ENCODE peak calls at places on chromosomes 13 and 19, in five cellular contexts. L is SK-N-SH, X is K562, N is GM12878, S is H1. Y is an unnamed sample.

GRCh38 chr13:100235311-100235901 is 146.5 kb downstream of the PCCA start:
- DNase-seq in L (peak), X (peak), N (no peak), S (no peak), Y (peak)

GRCh38 chr13:49567501-49567900 is 17.9 kb downstream of the RCBTB1 start:
- DNase-seq in L (no peak), X (no peak), N (no peak), S (no peak), Y (no peak)

GRCh38 chr19:54299126-54299498 is 13.9 kb downstream of the LILRA5 start:
- DNase-seq in X (no peak), S (no peak), L (no peak), N (no peak), Y (peak)

GRCh38 chr19:52415711-52416110 is 13.2 kb upstream of the ZNF534 start:
- DNase-seq in S (no peak), L (no peak), X (no peak), N (no peak), Y (no peak)

GRCh38 chr13:113862766-113863510 is 938 bp downstream of the GAS6 start:
- DNase-seq in S (no peak), X (peak), L (peak), N (no peak), Y (no peak)

GRCh38 chr19:34274827-34275625 is 20.7 kb downstream of the GARRE1 start:
- DNase-seq in X (no peak), S (no peak), L (no peak), N (no peak), Y (no peak)

GRCh38 chr13:79637086-79637763 is 156.3 kb downstream of the NDFIP2 start:
- DNase-seq in N (no peak), S (no peak), X (no peak), L (no peak), Y (no peak)

GRCh38 chr19:1874554-1875185 is 10.6 kb downstream of the ABHD17A start:
- DNase-seq in L (no peak), N (no peak), S (no peak), X (no peak), Y (peak)

GRCh38 chr13:113564331-113565023 is 20.1 kb upstream of the TFDP1 start:
- DNase-seq in X (no peak), L (no peak), N (no peak), S (no peak), Y (no peak)

GRCh38 chr19:17348700-17349099 is 11.3 kb downstream of the GTPBP3 start:
- DNase-seq in N (no peak), L (peak), S (peak), X (peak), Y (no peak)

GRCh38 chr13:75181906-75182305 is 300.1 kb downstream of the TBC1D4 start:
- DNase-seq in L (no peak), S (no peak), N (no peak), X (no peak), Y (no peak)

GRCh38 chr13:22195726-22196125 is 524.9 kb downstream of the FGF9 start:
- DNase-seq in X (no peak), L (no peak), S (no peak), N (no peak), Y (no peak)

GRCh38 chr19:47863514-47863936 is 4.5 kb downstream of the TPRX2 start:
- DNase-seq in L (peak), X (peak), N (no peak), S (peak), Y (peak)

GRCh38 chr13:80873589-80873988 is 532.7 kb upstream of the SPRY2 start:
- DNase-seq in S (no peak), X (no peak), L (no peak), N (peak), Y (peak)

GRCh38 chr13:46665243-46665629 is 112.3 kb downstream of the LRCH1 start:
- DNase-seq in X (no peak), L (no peak), N (no peak), S (no peak), Y (no peak)

GRCh38 chr19:16070366-16070990 is 5.8 kb upstream of the TPM4 start:
- DNase-seq in X (peak), S (no peak), N (no peak), L (no peak), Y (peak)

GRCh38 chr13:43033038-43033437 is 9.7 kb downstream of the DNAJC15 start:
- DNase-seq in S (no peak), L (no peak), X (no peak), N (no peak), Y (no peak)

GRCh38 chr19:45553464-45553863 is 31.1 kb downstream of the OPA3 start:
- DNase-seq in X (peak), L (no peak), S (peak), N (no peak), Y (no peak)

GRCh38 chr19:13025819-13026477 is 30.7 kb downstream of the NFIX start:
- DNase-seq in L (no peak), X (no peak), S (no peak), N (no peak), Y (no peak)

GRCh38 chr19:29630661-29631060 is 24.6 kb downstream of the POP4 start:
- DNase-seq in N (no peak), L (peak), X (no peak), S (no peak), Y (no peak)

GRCh38 chr19:35928507-35928906 is 7.7 kb upstream of the LRFN3 start:
- DNase-seq in S (no peak), N (no peak), X (no peak), L (no peak), Y (no peak)

GRCh38 chr13:110634558-110634957 is 19.2 kb downstream of the NAXD start:
- DNase-seq in S (no peak), X (no peak), L (no peak), N (no peak), Y (no peak)

GRCh38 chr13:48580886-48581285 is 48.0 kb upstream of the RCBTB2 start:
- DNase-seq in X (no peak), L (no peak), N (no peak), S (no peak), Y (no peak)

GRCh38 chr13:36709136-36709895 is 35.5 kb downstream of the SERTM1 start:
- DNase-seq in S (no peak), N (no peak), L (no peak), X (no peak), Y (no peak)

GRCh38 chr13:23323946-23324709 is 109.4 kb downstream of the SACS start:
- DNase-seq in L (no peak), N (no peak), X (no peak), S (no peak), Y (no peak)

GRCh38 chr19:8831832-8832131 is 322 bp downstream of the ZNF558 start:
- DNase-seq in N (no peak), L (no peak), X (no peak), S (no peak), Y (no peak)

GRCh38 chr13:71285700-71286099 is 581.3 kb downstream of the DACH1 start:
- DNase-seq in X (no peak), N (no peak), L (no peak), S (no peak), Y (no peak)

GRCh38 chr19:13932911-13933393 is 5.3 kb downstream of the PODNL1 start:
- DNase-seq in N (no peak), X (no peak), S (no peak), L (peak), Y (no peak)

GRCh38 chr13:100536643-100537180 is 51.9 kb downstream of the GGACT start:
- DNase-seq in N (no peak), L (no peak), S (no peak), X (no peak), Y (no peak)

GRCh38 chr19:6521718-6522646 is 8.8 kb upstream of the TNFSF9 start:
- DNase-seq in S (no peak), L (no peak), X (peak), N (peak), Y (no peak)

GRCh38 chr19:51131780-51132680 is 7.3 kb downstream of the SIGLEC9 start:
- DNase-seq in L (peak), X (peak), N (no peak), S (no peak), Y (peak)

GRCh38 chr13:94704347-94705080 is 7.8 kb downstream of the SOX21 start:
- DNase-seq in L (peak), S (no peak), N (no peak), X (no peak), Y (no peak)

GRCh38 chr13:45292176-45292575 is 48.8 kb downstream of the TPT1 start:
- DNase-seq in L (no peak), S (no peak), X (no peak), N (no peak), Y (no peak)

DNA sequence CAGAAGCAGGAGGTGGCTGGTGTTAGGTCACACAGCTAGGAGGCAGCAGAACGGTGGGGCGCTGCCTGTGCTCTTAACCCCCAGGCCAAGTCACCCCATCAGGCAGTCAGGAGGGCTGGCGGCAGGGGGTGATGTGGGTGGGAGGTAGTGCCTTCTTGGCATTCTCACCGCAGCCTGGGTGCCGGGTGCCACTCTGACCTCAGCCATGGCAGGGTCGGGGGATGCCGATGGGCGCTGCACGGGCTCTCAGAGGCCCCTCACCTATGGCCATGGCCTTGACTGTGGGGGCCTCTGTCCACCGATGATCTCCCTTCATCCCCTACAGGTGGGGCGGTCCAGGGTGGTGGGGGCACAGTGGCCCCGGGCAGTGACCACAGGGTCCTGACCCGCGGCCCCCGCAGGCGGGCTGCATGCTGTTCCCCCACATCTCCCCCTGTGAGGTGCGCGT is 5.6 kb downstream of the PTOV1 start:
- DNase-seq in N (no peak), L (peak), X (no peak), S (no peak), Y (no peak)
- TF ChIP-seq GABPA in N (no peak), L (no peak), X (no peak), S (no peak), Y (no peak)

DNA sequence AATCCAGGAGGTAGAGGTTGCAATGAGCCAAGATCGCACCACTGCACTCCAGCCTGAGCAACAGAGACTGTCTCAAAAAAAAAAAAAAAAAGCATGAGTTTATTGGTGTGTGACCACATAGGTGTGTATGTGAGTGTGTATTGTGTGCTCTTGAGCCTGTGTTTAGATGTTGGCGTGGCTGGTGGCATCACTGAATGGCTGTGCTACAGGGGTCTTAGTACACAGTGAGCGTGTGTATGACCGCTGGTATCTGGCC is 2.5 kb downstream of the SLC1A5 start:
- DNase-seq in X (no peak), N (no peak), S (no peak), L (no peak), Y (no peak)
- TF ChIP-seq GABPA in X (no peak), N (no peak), S (no peak), L (no peak), Y (no peak)

DNA sequence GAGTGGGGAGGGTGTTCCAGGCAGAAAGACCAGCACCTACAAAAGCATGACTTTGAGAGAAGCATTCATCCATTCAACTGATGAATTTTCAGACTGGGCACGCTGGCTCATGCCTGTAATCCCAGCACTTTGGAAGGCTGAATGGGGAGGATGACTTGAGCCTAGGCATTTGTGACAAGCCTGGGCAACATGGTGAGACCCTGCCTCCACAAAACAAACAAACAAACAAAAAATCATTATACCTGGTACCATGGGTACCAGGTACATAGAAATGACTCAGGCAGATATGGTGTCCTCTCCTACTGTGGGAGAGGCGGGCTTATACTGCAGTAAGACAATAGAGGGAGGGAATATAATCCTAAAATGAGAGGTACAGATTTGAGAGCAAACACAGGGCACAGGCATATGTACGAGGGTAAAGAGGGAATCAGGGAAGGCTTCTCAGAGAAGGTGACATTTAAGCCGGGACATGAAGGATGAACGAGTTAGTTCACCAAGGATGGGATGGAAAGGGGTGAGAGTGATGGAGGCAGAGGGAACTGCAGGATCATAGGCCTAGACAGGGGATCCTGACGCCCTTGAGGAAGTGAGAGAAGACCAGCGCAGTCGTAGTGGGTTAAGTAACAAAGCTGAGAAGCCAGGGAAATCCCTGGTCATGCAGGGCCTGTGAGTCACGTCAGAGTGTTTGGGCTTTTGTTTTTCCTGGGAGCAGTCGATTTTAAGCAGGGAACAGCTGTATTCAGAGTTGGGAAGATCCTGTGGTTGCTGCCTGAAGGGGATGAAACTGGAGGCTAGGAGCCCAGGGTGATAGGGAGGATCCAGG is 2.9 kb downstream of the CYP2S1 start:
- DNase-seq in X (no peak), S (no peak), L (no peak), N (no peak), Y (no peak)
- TF ChIP-seq GABPA in X (no peak), S (no peak), L (no peak), N (no peak), Y (no peak)

GRCh38 chr13:108572782-108573211 is 56.6 kb upstream of the MYO16 start:
- DNase-seq in S (no peak), X (peak), N (no peak), L (no peak), Y (no peak)

GRCh38 chr13:108573455-108573854 is 56.0 kb upstream of the MYO16 start:
- DNase-seq in S (no peak), N (no peak), X (no peak), L (no peak), Y (no peak)

GRCh38 chr13:108575430-108575829 is 54.0 kb upstream of the MYO16 start:
- DNase-seq in X (no peak), N (peak), L (no peak), S (no peak), Y (no peak)

GRCh38 chr13:108574856-108575255 is 54.6 kb upstream of the MYO16 start:
- DNase-seq in X (no peak), N (no peak), L (no peak), S (no peak), Y (no peak)
- TF ChIP-seq GABPA in X (no peak), N (no peak), L (no peak), S (no peak), Y (no peak)

GRCh38 chr13:84358601-84359000 is 476.3 kb upstream of the SLITRK1 start:
- DNase-seq in N (no peak), S (no peak), L (no peak), X (no peak), Y (no peak)
- TF ChIP-seq GABPA in N (no peak), S (no peak), L (no peak), X (no peak), Y (no peak)

DNA sequence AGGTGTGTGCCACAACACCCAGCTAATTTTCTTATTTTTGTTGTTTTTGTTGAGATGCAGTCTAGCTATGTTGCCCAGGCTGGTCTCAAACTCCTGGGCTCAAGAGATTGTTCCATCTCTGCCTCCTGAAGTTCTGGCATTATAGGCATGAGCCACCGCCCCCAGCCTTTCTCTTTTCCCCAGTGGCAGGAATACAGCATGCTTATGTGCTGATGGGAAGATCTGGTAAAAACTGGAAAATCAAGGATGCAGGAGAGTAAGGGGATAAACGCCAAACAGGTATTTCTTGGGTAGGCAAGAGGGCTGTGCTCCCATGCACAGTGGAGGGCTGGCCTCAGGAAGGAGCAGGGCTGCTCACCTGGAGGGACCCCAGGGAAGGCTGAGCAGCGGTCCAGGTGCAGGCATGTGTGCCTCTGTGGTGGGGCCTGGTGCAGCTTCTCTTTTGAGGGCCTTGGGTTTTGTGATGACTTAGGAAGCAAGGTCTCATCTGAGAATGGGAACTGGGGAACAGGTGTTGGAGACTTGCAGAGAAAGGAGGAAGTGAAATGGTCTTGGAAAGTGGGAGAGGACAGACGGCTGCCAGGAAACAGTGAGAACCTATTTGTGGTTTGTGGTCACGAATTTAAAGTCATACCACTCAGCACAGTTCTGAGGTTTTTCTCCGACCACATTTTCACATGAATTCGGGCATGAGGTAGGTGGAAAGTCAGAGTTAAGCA is 106.5 kb downstream of the TEX26 start:
- DNase-seq in S (no peak), N (peak), X (no peak), L (no peak), Y (peak)
- TF ChIP-seq GABPA in S (no peak), N (no peak), X (no peak), L (no peak), Y (peak)

Y was measured in HL-60.